ENCODE peak calls at places on chromosome 18, in five cellular contexts. X is left ventricle myocardium inferior, N is endothelial cell, U is WTC11, J is psoas muscle. L is an unnamed sample.

GRCh38 chr18:55908790-55909408 is 320.9 kb upstream of the TCF4 start:
- DNase-seq in X (no peak), N (no peak), U (no peak), J (no peak), L (no peak)

GRCh38 chr18:42635378-42636048 is 480.0 kb downstream of the RIT2 start:
- DNase-seq in X (no peak), N (peak; percentile 5), U (peak; percentile 13), J (no peak), L (no peak)

GRCh38 chr18:62716679-62717058 is 1.3 kb downstream of the PHLPP1 start:
- DNase-seq in X (peak; percentile 59), N (peak; percentile 69), U (peak; percentile 66), J (peak; percentile 43), L (peak; percentile 75)

GRCh38 chr18:10010611-10011015 is 96.8 kb downstream of the VAPA start:
- DNase-seq in X (peak; percentile 64), N (no peak), U (no peak), J (peak; percentile 28), L (no peak)

GRCh38 chr18:62514570-62514969 is 8.3 kb upstream of the ZCCHC2 start:
- DNase-seq in X (no peak), N (no peak), U (no peak), J (no peak), L (no peak)

GRCh38 chr18:48534364-48534763 is 4.5 kb upstream of the CTIF start:
- DNase-seq in X (no peak), N (no peak), U (no peak), J (no peak), L (no peak)

GRCh38 chr18:55503167-55503820 is 84.7 kb downstream of the TCF4 start:
- DNase-seq in X (no peak), N (no peak), U (no peak), J (no peak), L (no peak)

GRCh38 chr18:49562481-49563129 is 748 bp downstream of the LIPG start:
- DNase-seq in X (no peak), N (peak; percentile 24), U (no peak), J (peak; percentile 25), L (no peak)

GRCh38 chr18:2903006-2903405 is 56.2 kb downstream of the EMILIN2 start:
- DNase-seq in X (peak; percentile 74), N (no peak), U (no peak), J (peak; percentile 71), L (no peak)

GRCh38 chr18:13576598-13576997 is 149.8 kb downstream of the FAM210A start:
- DNase-seq in X (no peak), N (no peak), U (no peak), J (no peak), L (no peak)

GRCh38 chr18:22223263-22223960 is 54.0 kb downstream of the GATA6 start:
- DNase-seq in X (peak; percentile 77), N (no peak), U (peak; percentile 21), J (peak; percentile 85), L (no peak)

GRCh38 chr18:69250305-69251151 is 150.2 kb upstream of the DOK6 start:
- DNase-seq in X (no peak), N (no peak), U (no peak), J (no peak), L (no peak)

GRCh38 chr18:68418881-68419280 is 296.0 kb downstream of the TMX3 start:
- DNase-seq in X (no peak), N (no peak), U (no peak), J (no peak), L (no peak)

GRCh38 chr18:63444567-63444966 is 22.3 kb upstream of the VPS4B start:
- DNase-seq in X (no peak), N (no peak), U (no peak), J (no peak), L (no peak)

GRCh38 chr18:46250084-46250811 is 146.1 kb downstream of the HAUS1 start:
- DNase-seq in X (no peak), N (no peak), U (no peak), J (no peak), L (no peak)

GRCh38 chr18:32810314-32810713 is 37.5 kb upstream of the KLHL14 start:
- DNase-seq in X (no peak), N (no peak), U (no peak), J (no peak), L (no peak)

GRCh38 chr18:25941556-25941955 is 148.9 kb downstream of the SS18 start:
- DNase-seq in X (no peak), N (no peak), U (no peak), J (no peak), L (no peak)

GRCh38 chr18:51417643-51418483 is 220.4 kb upstream of the MEX3C start:
- DNase-seq in X (no peak), N (no peak), U (peak; percentile 88), J (no peak), L (no peak)

GRCh38 chr18:56035546-56035945 is 447.6 kb upstream of the TCF4 start:
- DNase-seq in X (no peak), N (no peak), U (no peak), J (no peak), L (no peak)

GRCh38 chr18:31420032-31420431 is 27.5 kb upstream of the DSG3 start:
- DNase-seq in X (no peak), N (no peak), U (no peak), J (no peak), L (no peak)

GRCh38 chr18:8706981-8707940 is 1.9 kb downstream of the MTCL1 start:
- DNase-seq in X (no peak), N (peak; percentile 50), U (peak; percentile 67), J (peak; percentile 38), L (peak; percentile 72)

GRCh38 chr18:10270160-10270571 is 184.3 kb upstream of the APCDD1 start:
- DNase-seq in X (peak; percentile 37), N (no peak), U (no peak), J (no peak), L (no peak)

GRCh38 chr18:40607741-40608140 is 1347.3 kb upstream of the PIK3C3 start:
- DNase-seq in X (no peak), N (no peak), U (no peak), J (no peak), L (no peak)

GRCh38 chr18:46433121-46433826 is 223.7 kb downstream of the LOXHD1 start:
- DNase-seq in X (no peak), N (peak; percentile 22), U (peak; percentile 92), J (no peak), L (peak; percentile 46)

GRCh38 chr18:36693931-36694661 is 134.7 kb downstream of the TPGS2 start:
- DNase-seq in X (no peak), N (no peak), U (no peak), J (no peak), L (no peak)

GRCh38 chr18:72871091-72871490 is 3.3 kb upstream of the NETO1 start:
- DNase-seq in X (no peak), N (no peak), U (no peak), J (no peak), L (no peak)

GRCh38 chr18:6219116-6219717 is 195.5 kb downstream of the L3MBTL4 start:
- DNase-seq in X (no peak), N (peak; percentile 77), U (peak; percentile 77), J (no peak), L (peak; percentile 81)
- TF ChIP-seq CTCF in X (peak; percentile 75), N (peak; percentile 71), U (peak; percentile 73), J (peak; percentile 29), L (peak; percentile 79)

GRCh38 chr18:59269563-59270214 is 3.6 kb downstream of the RAX start:
- DNase-seq in X (no peak), N (no peak), U (no peak), J (no peak), L (no peak)

GRCh38 chr18:59270689-59271257 is 2.5 kb downstream of the RAX start:
- DNase-seq in X (no peak), N (no peak), U (no peak), J (no peak), L (no peak)

GRCh38 chr18:59267511-59268126 is 5.6 kb downstream of the RAX start:
- DNase-seq in X (no peak), N (no peak), U (peak; percentile 53), J (no peak), L (no peak)

GRCh38 chr18:59268127-59268721 is 5.0 kb downstream of the RAX start:
- DNase-seq in X (no peak), N (no peak), U (no peak), J (no peak), L (no peak)

DNA sequence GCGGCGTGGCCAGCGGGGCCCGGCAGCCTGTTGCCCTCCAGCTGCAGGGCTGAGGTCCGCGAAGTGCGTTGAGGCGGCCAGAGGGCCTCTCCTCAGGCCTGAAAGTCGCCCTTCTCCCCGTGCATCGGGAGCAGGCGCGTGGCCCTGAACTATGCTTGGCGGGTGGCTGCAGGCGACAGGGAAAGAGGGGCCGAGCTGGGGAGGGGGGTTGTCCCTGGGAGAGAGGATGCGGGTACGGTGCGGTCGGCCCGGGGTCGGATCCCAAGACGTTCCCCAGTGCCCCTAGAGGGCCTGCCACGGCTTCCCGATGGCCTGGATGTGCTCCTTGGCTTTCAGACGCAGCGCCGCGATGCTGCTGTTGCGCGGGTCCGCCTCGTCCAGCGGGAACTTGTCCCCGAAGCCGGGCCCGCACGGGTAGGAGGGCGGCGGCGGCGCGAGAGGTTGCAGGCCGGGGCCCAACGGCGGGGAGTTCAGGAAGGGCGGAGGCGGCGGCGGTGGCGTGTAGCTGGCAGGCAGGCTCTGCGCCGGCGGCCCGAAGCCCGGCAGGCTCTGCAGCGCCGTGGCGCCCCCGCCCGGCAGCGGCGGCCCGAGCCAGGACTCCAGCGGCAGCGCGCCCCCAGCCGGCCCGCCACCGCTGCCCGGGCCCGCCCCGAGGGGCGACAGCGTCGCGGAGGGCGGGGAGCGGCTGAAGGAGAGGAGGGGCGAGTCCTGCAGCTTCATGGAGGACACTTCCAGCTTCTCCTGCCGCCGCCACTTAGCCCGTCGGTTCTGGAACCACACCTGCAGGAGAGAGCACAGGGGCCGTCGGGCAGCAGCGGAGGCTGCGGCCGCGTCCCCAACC is 4.3 kb downstream of the RAX start:
- DNase-seq in X (peak; percentile 29), N (peak; percentile 81), U (peak; percentile 84), J (no peak), L (peak; percentile 81)
- TF ChIP-seq CTCF in X (peak; percentile 18), N (peak; percentile 23), U (no peak), J (peak; percentile 10), L (no peak)

GRCh38 chr18:35322486-35323258 is 21.5 kb downstream of the ZNF24 start:
- DNase-seq in X (no peak), N (no peak), U (no peak), J (no peak), L (no peak)

GRCh38 chr18:35328868-35329267 is 15.4 kb downstream of the ZNF24 start:
- DNase-seq in X (no peak), N (no peak), U (no peak), J (no peak), L (no peak)

GRCh38 chr18:35326695-35327387 is 17.4 kb downstream of the ZNF24 start:
- DNase-seq in X (no peak), N (no peak), U (no peak), J (no peak), L (no peak)

GRCh38 chr18:35324926-35325655 is 19.1 kb downstream of the ZNF24 start:
- DNase-seq in X (no peak), N (no peak), U (no peak), J (no peak), L (no peak)
- TF ChIP-seq CTCF in X (no peak), N (no peak), U (no peak), J (no peak), L (no peak)

DNA sequence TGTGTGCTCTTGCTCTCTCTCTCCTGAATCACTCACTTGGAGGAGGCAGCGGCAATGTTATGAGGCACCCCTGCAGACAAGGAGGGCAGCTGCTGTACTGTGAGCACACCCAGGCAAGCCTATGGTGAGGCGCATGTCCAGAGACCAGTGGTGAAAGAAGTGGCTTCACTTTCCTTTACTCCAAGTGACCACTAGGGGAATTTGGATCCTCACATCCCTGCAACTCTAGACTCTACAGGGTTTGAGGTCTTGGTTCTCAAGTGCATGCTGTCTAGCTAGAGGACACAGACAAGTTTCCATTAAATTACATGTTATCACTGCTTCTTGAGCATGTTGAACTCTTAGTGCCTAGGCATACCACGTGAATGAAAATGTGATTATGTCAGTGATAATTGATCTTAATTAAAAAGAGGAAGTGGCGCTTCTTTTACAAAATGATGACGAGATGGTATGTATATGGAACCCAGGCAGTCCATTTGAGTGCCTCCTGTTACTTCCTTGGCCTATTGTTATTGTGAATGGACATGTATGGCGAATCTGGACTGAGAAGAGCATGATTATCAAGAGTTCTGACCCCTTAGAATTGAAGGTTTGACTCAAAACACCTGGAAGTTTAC is 181.0 kb upstream of the CDH2 start:
- DNase-seq in X (no peak), N (no peak), U (peak; percentile 17), J (no peak), L (no peak)
- TF ChIP-seq CTCF in X (peak; percentile 14), N (peak; percentile 54), U (peak; percentile 65), J (no peak), L (peak; percentile 70)

L was measured in glutamatergic neuron.